ENCODE peak calls at places on chromosomes 7 and 10, in seven cellular contexts. W is NCI-H1105; D is brain microvascular endothelial cell; B is stimulated activated CD4-positive, alpha-beta T cell treated with anti-CD3 and anti-CD28 coated beads, Interleukin-2, amount 100 ng/mL, for 24 hours; U is A549; X is GM23248; S is NCI-H2029. L is an unnamed sample.

GRCh38 chr7:7568553-7568952 is 1.9 kb downstream of the MIOS start:
- DNase-seq in X (no peak), D (no peak), S (no peak), B (no peak), U (no peak), W (no peak), L (no peak)

GRCh38 chr10:26550774-26551526 is 112.8 kb downstream of the APBB1IP start:
- DNase-seq in X (no peak), D (no peak), B (no peak), U (peak), S (no peak), W (no peak), L (no peak)

GRCh38 chr10:126712681-126713080 is 42.2 kb upstream of the C10orf90 start:
- DNase-seq in W (no peak), U (no peak), X (no peak), S (no peak), D (no peak), B (no peak), L (no peak)

GRCh38 chr10:29063806-29064644 is 224.8 kb upstream of the LYZL1 start:
- DNase-seq in W (no peak), B (no peak), U (peak), S (no peak), X (peak), D (peak), L (no peak)

GRCh38 chr10:17062493-17063487 is 66.8 kb downstream of the CUBN start:
- DNase-seq in B (no peak), X (peak), D (peak), S (no peak), U (peak), W (no peak), L (no peak)

GRCh38 chr7:106047818-106048490 is 64.2 kb downstream of the SYPL1 start:
- DNase-seq in W (no peak), B (no peak), U (no peak), X (no peak), D (no peak), S (no peak), L (no peak)

GRCh38 chr10:31920538-31920937 is 8.1 kb downstream of the ARHGAP12 start:
- DNase-seq in X (no peak), D (no peak), B (no peak), S (no peak), U (no peak), W (no peak), L (no peak)

GRCh38 chr10:7507887-7508726 is 97.3 kb upstream of the SFMBT2 start:
- DNase-seq in D (no peak), B (peak), U (no peak), S (no peak), X (no peak), W (no peak), L (no peak)

GRCh38 chr7:6642861-6643640 is 5.9 kb downstream of the ZNF316 start:
- DNase-seq in S (no peak), B (no peak), D (no peak), W (no peak), U (no peak), X (no peak), L (no peak)

GRCh38 chr7:55432937-55433784 is 68.0 kb downstream of the LANCL2 start:
- DNase-seq in B (no peak), U (peak), D (no peak), W (peak), X (peak), S (peak), L (peak)

GRCh38 chr10:96089670-96090462 is 40.2 kb upstream of the ZNF518A start:
- DNase-seq in X (peak), W (peak), U (peak), S (peak), B (peak), D (peak), L (peak)

GRCh38 chr7:46930336-46930735 is 651.6 kb downstream of the TNS3 start:
- DNase-seq in B (no peak), U (peak), X (peak), D (peak), S (no peak), W (no peak), L (no peak)

GRCh38 chr7:101629171-101629570 is at the start of gene MYL10:
- DNase-seq in S (no peak), X (no peak), D (no peak), W (no peak), B (no peak), U (no peak), L (no peak)

GRCh38 chr10:123837771-123838170 is 53.8 kb downstream of the CPXM2 start:
- DNase-seq in S (no peak), U (no peak), X (no peak), D (no peak), B (no peak), W (no peak), L (no peak)

GRCh38 chr7:121525155-121525819 is 129.2 kb upstream of the FAM3C start:
- DNase-seq in S (no peak), W (no peak), D (no peak), X (no peak), B (no peak), U (no peak), L (no peak)

GRCh38 chr7:30020535-30020934 is 6.0 kb downstream of the FKBP14 start:
- DNase-seq in D (no peak), S (no peak), B (no peak), U (no peak), W (no peak), X (no peak), L (no peak)

GRCh38 chr10:13633689-13634088 is 46.9 kb downstream of the PRPF18 start:
- DNase-seq in U (no peak), X (no peak), S (no peak), W (no peak), B (no peak), D (peak), L (no peak)

GRCh38 chr10:35300063-35300699 is 36.1 kb upstream of the CCNY start:
- DNase-seq in X (peak), B (no peak), S (no peak), D (peak), W (no peak), U (peak), L (no peak)

GRCh38 chr7:105530546-105530945 is 1.5 kb upstream of the RINT1 start:
- DNase-seq in X (no peak), B (no peak), S (no peak), W (no peak), D (no peak), U (no peak), L (no peak)

GRCh38 chr7:105521027-105521730 is 892 bp downstream of the PUS7 start:
- DNase-seq in B (peak), S (peak), W (peak), X (peak), U (peak), D (peak), L (peak)

GRCh38 chr7:44977956-44978355 is 859 bp downstream of the MYO1G start:
- DNase-seq in W (no peak), U (no peak), B (no peak), X (no peak), D (no peak), S (no peak), L (peak)

GRCh38 chr7:33130184-33130583 is 820 bp downstream of the BBS9 start:
- DNase-seq in X (peak), D (peak), S (no peak), W (no peak), U (no peak), B (no peak), L (no peak)

GRCh38 chr7:139557857-139558581 is 34.5 kb downstream of the CLEC2L start:
- DNase-seq in X (no peak), B (no peak), U (no peak), D (no peak), W (no peak), S (no peak), L (no peak)

GRCh38 chr7:7499892-7500291 is 35.8 kb downstream of the COL28A1 start:
- DNase-seq in B (no peak), D (no peak), U (no peak), W (no peak), X (no peak), S (no peak), L (no peak)

GRCh38 chr7:45007106-45007505 is 7.1 kb downstream of the CCM2 start:
- DNase-seq in W (no peak), D (no peak), B (no peak), U (no peak), S (no peak), X (no peak), L (no peak)

GRCh38 chr7:1567893-1568292 is 1.9 kb downstream of the PSMG3 start:
- DNase-seq in D (peak), W (no peak), X (peak), B (no peak), U (no peak), S (no peak), L (no peak)